ENCODE peak calls at places on chromosome 1, in seven cellular contexts. One of them, this sample, is unnamed.

GRCh38 chr1:37034301-37035013 is at the start of gene GRIK3:
- DNase-seq in AG04450: no peak
- DNase-seq in AG10803: no peak
- DNase-seq in transverse colon: no peak
- DNase-seq in right atrium auricular region: no peak
- DNase-seq in fibroblast of pulmonary artery: no peak
- DNase-seq in tibial nerve: no peak
- DNase-seq in this sample: peak

GRCh38 chr1:225844236-225845061 is 34.5 kb downstream of the EPHX1 start:
- DNase-seq in AG10803: no peak
- DNase-seq in AG04450: no peak
- DNase-seq in fibroblast of pulmonary artery: no peak
- DNase-seq in transverse colon: no peak
- DNase-seq in tibial nerve: no peak
- DNase-seq in right atrium auricular region: no peak
- DNase-seq in this sample: no peak

GRCh38 chr1:206911064-206911663 is 10.6 kb downstream of the FCMR start:
- DNase-seq in right atrium auricular region: no peak
- DNase-seq in fibroblast of pulmonary artery: peak
- DNase-seq in AG10803: peak
- DNase-seq in tibial nerve: peak
- DNase-seq in AG04450: no peak
- DNase-seq in transverse colon: no peak
- DNase-seq in this sample: no peak

GRCh38 chr1:54845772-54846171 is 41.2 kb downstream of the DHCR24 start:
- DNase-seq in tibial nerve: no peak
- DNase-seq in transverse colon: no peak
- DNase-seq in fibroblast of pulmonary artery: no peak
- DNase-seq in AG04450: no peak
- DNase-seq in AG10803: no peak
- DNase-seq in right atrium auricular region: no peak
- DNase-seq in this sample: no peak

GRCh38 chr1:59947047-59947938 is 20.7 kb upstream of the CYP2J2 start:
- DNase-seq in AG04450: peak
- DNase-seq in transverse colon: peak
- DNase-seq in tibial nerve: peak
- DNase-seq in AG10803: peak
- DNase-seq in fibroblast of pulmonary artery: peak
- DNase-seq in right atrium auricular region: no peak
- DNase-seq in this sample: peak

GRCh38 chr1:33898933-33899332 is 35.1 kb downstream of the HMGB4 start:
- DNase-seq in tibial nerve: no peak
- DNase-seq in right atrium auricular region: peak
- DNase-seq in AG04450: no peak
- DNase-seq in transverse colon: no peak
- DNase-seq in AG10803: no peak
- DNase-seq in fibroblast of pulmonary artery: no peak
- DNase-seq in this sample: no peak

GRCh38 chr1:62774006-62774405 is 9.9 kb upstream of the ATG4C start:
- DNase-seq in right atrium auricular region: no peak
- DNase-seq in tibial nerve: no peak
- DNase-seq in transverse colon: no peak
- DNase-seq in fibroblast of pulmonary artery: no peak
- DNase-seq in AG04450: no peak
- DNase-seq in AG10803: no peak
- DNase-seq in this sample: no peak

GRCh38 chr1:224390517-224390916 is 33.8 kb downstream of the CNIH4 start:
- DNase-seq in tibial nerve: no peak
- DNase-seq in transverse colon: no peak
- DNase-seq in AG04450: no peak
- DNase-seq in fibroblast of pulmonary artery: no peak
- DNase-seq in AG10803: no peak
- DNase-seq in right atrium auricular region: no peak
- DNase-seq in this sample: no peak

GRCh38 chr1:54273092-54273836 is 73.3 kb downstream of the MRPL37 start:
- DNase-seq in transverse colon: peak
- DNase-seq in AG10803: peak
- DNase-seq in AG04450: peak
- DNase-seq in tibial nerve: peak
- DNase-seq in right atrium auricular region: peak
- DNase-seq in fibroblast of pulmonary artery: peak
- DNase-seq in this sample: peak

GRCh38 chr1:16321176-16321867 is 31.0 kb downstream of the FBXO42 start:
- DNase-seq in transverse colon: no peak
- DNase-seq in AG04450: no peak
- DNase-seq in AG10803: peak
- DNase-seq in right atrium auricular region: no peak
- DNase-seq in fibroblast of pulmonary artery: peak
- DNase-seq in tibial nerve: no peak
- DNase-seq in this sample: no peak

GRCh38 chr1:203828002-203828401 is 32.6 kb downstream of the ZBED6 start:
- DNase-seq in fibroblast of pulmonary artery: no peak
- DNase-seq in AG04450: no peak
- DNase-seq in AG10803: no peak
- DNase-seq in tibial nerve: no peak
- DNase-seq in right atrium auricular region: no peak
- DNase-seq in transverse colon: no peak
- DNase-seq in this sample: no peak

GRCh38 chr1:147600119-147601111 is 59.1 kb downstream of the BCL9 start:
- DNase-seq in AG04450: no peak
- DNase-seq in tibial nerve: no peak
- DNase-seq in fibroblast of pulmonary artery: peak
- DNase-seq in AG10803: peak
- DNase-seq in right atrium auricular region: no peak
- DNase-seq in transverse colon: no peak
- DNase-seq in this sample: no peak

GRCh38 chr1:116115476-116115875 is 4.3 kb downstream of the MAB21L3 start:
- DNase-seq in fibroblast of pulmonary artery: peak
- DNase-seq in AG04450: no peak
- DNase-seq in tibial nerve: no peak
- DNase-seq in transverse colon: no peak
- DNase-seq in right atrium auricular region: no peak
- DNase-seq in AG10803: peak
- DNase-seq in this sample: no peak

GRCh38 chr1:93585059-93585966 is 96.3 kb downstream of the BCAR3 start:
- DNase-seq in transverse colon: peak
- DNase-seq in right atrium auricular region: peak
- DNase-seq in fibroblast of pulmonary artery: peak
- DNase-seq in AG10803: peak
- DNase-seq in tibial nerve: no peak
- DNase-seq in AG04450: no peak
- DNase-seq in this sample: no peak

GRCh38 chr1:7899741-7900140 is 40.9 kb downstream of the TNFRSF9 start:
- DNase-seq in transverse colon: no peak
- DNase-seq in AG04450: no peak
- DNase-seq in fibroblast of pulmonary artery: peak
- DNase-seq in AG10803: peak
- DNase-seq in right atrium auricular region: no peak
- DNase-seq in tibial nerve: no peak
- DNase-seq in this sample: no peak

GRCh38 chr1:89943846-89944781 is 50.8 kb upstream of the ZNF326 start:
- DNase-seq in tibial nerve: no peak
- DNase-seq in fibroblast of pulmonary artery: no peak
- DNase-seq in right atrium auricular region: no peak
- DNase-seq in AG10803: no peak
- DNase-seq in AG04450: no peak
- DNase-seq in transverse colon: no peak
- DNase-seq in this sample: no peak

GRCh38 chr1:68204965-68205630 is 27.2 kb downstream of the WLS start:
- DNase-seq in fibroblast of pulmonary artery: no peak
- DNase-seq in AG04450: no peak
- DNase-seq in right atrium auricular region: no peak
- DNase-seq in tibial nerve: no peak
- DNase-seq in transverse colon: no peak
- DNase-seq in AG10803: no peak
- DNase-seq in this sample: no peak

GRCh38 chr1:228346731-228347130 is 59.9 kb downstream of the TRIM11 start:
- DNase-seq in tibial nerve: no peak
- DNase-seq in right atrium auricular region: no peak
- DNase-seq in transverse colon: peak
- DNase-seq in AG04450: no peak
- DNase-seq in AG10803: no peak
- DNase-seq in fibroblast of pulmonary artery: no peak
- DNase-seq in this sample: no peak

GRCh38 chr1:214349781-214350180 is 68.8 kb downstream of the SMYD2 start:
- DNase-seq in AG04450: no peak
- DNase-seq in transverse colon: no peak
- DNase-seq in fibroblast of pulmonary artery: no peak
- DNase-seq in right atrium auricular region: no peak
- DNase-seq in tibial nerve: no peak
- DNase-seq in AG10803: peak
- DNase-seq in this sample: no peak

GRCh38 chr1:166354411-166354810 is 187.6 kb upstream of the FAM78B start:
- DNase-seq in AG10803: no peak
- DNase-seq in tibial nerve: no peak
- DNase-seq in AG04450: no peak
- DNase-seq in right atrium auricular region: no peak
- DNase-seq in fibroblast of pulmonary artery: no peak
- DNase-seq in transverse colon: no peak
- DNase-seq in this sample: no peak

DNA sequence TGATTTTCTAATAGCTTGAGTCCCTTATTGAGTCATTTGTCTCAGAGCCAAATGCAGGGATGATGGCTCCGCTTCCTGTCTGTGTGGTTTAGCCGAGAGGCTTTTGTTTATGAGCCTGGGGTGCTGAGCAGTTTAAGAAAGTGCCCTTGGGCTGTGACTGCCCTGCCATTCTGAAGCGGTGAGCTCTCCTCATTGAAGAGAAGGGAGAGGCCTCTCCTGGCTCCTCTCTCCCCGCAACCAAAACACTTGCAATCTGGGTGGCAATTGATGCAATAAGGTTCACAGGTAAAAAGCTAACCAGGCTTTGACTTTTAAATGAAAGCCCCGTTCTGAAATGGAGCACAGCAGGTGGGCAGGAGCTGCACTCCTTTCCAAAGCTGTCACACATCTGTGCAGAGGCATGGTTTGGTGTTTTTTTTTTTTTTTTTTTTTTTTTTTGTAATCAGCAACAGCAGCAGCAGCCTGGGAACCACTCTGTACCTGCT is 403.7 kb downstream of the SIPA1L2 start:
- DNase-seq in AG04450: peak
- DNase-seq in tibial nerve: no peak
- DNase-seq in AG10803: peak
- DNase-seq in transverse colon: no peak
- DNase-seq in fibroblast of pulmonary artery: peak
- DNase-seq in right atrium auricular region: peak
- DNase-seq in this sample: no peak
- H3K4me3 ChIP-seq in AG04450: no peak
- H3K4me3 ChIP-seq in tibial nerve: no peak
- H3K4me3 ChIP-seq in AG10803: no peak
- H3K4me3 ChIP-seq in transverse colon: no peak
- H3K4me3 ChIP-seq in fibroblast of pulmonary artery: no peak
- H3K4me3 ChIP-seq in right atrium auricular region: no peak
- H3K4me3 ChIP-seq in this sample: no peak

DNA sequence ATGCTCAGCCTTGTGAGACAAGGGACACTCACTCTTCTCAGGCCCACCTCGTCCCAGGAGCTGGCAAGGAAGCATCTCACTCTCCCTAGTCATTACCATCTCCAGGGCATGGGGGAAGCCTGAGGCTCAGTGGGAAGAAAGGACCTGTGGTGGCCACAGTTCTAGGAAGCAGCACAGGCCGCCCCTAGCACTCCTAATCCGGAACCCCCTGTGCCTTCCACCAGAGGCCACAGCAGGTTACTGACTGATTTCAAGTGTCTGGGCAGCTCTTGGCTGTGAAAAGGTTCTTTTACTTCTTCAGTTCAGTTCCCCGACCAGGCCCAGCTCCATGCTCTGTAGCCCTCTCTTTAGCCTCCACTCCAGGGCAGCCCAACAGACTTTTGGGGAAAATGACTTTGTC is 84.4 kb downstream of the TRABD2B start:
- DNase-seq in right atrium auricular region: no peak
- DNase-seq in transverse colon: no peak
- DNase-seq in fibroblast of pulmonary artery: no peak
- DNase-seq in AG10803: no peak
- DNase-seq in AG04450: no peak
- DNase-seq in tibial nerve: no peak
- DNase-seq in this sample: no peak
- H3K4me3 ChIP-seq in right atrium auricular region: no peak
- H3K4me3 ChIP-seq in transverse colon: no peak
- H3K4me3 ChIP-seq in fibroblast of pulmonary artery: no peak
- H3K4me3 ChIP-seq in AG10803: no peak
- H3K4me3 ChIP-seq in AG04450: no peak
- H3K4me3 ChIP-seq in tibial nerve: no peak
- H3K4me3 ChIP-seq in this sample: no peak

DNA sequence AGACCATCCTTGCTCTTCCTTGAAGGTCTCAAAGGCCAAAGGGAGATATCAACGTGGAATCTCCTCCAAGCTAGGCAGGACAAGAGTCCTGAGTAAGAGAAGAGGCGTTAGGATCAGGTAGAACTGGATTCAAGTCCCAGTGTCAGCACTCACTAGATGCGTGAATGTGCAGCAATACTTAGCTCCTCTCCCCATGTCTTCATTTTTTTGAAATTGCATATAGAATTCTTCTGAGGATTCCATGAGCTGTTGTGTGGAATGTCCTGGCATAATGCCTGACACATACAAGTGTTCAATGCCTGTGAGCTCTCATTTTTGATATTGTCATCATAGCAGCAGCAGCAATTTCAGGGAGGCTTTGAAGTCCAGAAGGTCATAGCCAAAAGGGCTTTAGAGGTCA is 333.2 kb downstream of the KCNH1 start:
- DNase-seq in tibial nerve: no peak
- DNase-seq in right atrium auricular region: no peak
- DNase-seq in AG04450: no peak
- DNase-seq in transverse colon: no peak
- DNase-seq in fibroblast of pulmonary artery: no peak
- DNase-seq in AG10803: peak
- DNase-seq in this sample: no peak
- H3K4me3 ChIP-seq in tibial nerve: no peak
- H3K4me3 ChIP-seq in right atrium auricular region: no peak
- H3K4me3 ChIP-seq in AG04450: no peak
- H3K4me3 ChIP-seq in transverse colon: no peak
- H3K4me3 ChIP-seq in fibroblast of pulmonary artery: no peak
- H3K4me3 ChIP-seq in AG10803: no peak
- H3K4me3 ChIP-seq in this sample: no peak

GRCh38 chr1:242784074-242784473 is 259.6 kb upstream of the PLD5 start:
- DNase-seq in right atrium auricular region: no peak
- DNase-seq in transverse colon: no peak
- DNase-seq in fibroblast of pulmonary artery: no peak
- DNase-seq in AG10803: no peak
- DNase-seq in tibial nerve: no peak
- DNase-seq in AG04450: no peak
- DNase-seq in this sample: no peak
- H3K4me3 ChIP-seq in right atrium auricular region: no peak
- H3K4me3 ChIP-seq in transverse colon: no peak
- H3K4me3 ChIP-seq in fibroblast of pulmonary artery: no peak
- H3K4me3 ChIP-seq in AG10803: no peak
- H3K4me3 ChIP-seq in tibial nerve: no peak
- H3K4me3 ChIP-seq in AG04450: no peak
- H3K4me3 ChIP-seq in this sample: no peak

DNA sequence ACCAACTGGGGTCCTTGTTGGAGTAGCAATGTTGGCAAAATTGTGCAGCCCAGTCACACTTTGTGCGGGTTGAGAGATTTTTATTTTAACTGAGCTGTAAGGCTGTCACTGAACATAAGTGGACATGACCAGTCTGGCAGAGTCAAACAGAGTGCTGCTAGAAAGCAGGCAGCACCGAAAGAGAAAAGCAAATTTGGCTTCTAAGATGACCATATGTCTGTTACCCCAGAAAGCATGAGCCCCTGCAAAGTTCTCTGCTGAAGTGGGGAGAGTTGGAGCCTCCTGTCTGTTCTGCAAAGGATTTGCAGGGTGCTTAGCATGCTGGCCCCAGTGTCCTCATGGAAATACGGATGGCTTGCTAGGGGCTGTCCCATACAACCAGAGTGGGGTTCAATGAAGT is 220.4 kb downstream of the PBX1 start:
- DNase-seq in AG10803: no peak
- DNase-seq in tibial nerve: no peak
- DNase-seq in transverse colon: no peak
- DNase-seq in fibroblast of pulmonary artery: no peak
- DNase-seq in AG04450: no peak
- DNase-seq in right atrium auricular region: no peak
- DNase-seq in this sample: no peak
- H3K4me3 ChIP-seq in AG10803: no peak
- H3K4me3 ChIP-seq in tibial nerve: no peak
- H3K4me3 ChIP-seq in transverse colon: no peak
- H3K4me3 ChIP-seq in fibroblast of pulmonary artery: no peak
- H3K4me3 ChIP-seq in AG04450: no peak
- H3K4me3 ChIP-seq in right atrium auricular region: no peak
- H3K4me3 ChIP-seq in this sample: no peak